ENCODE peak calls at places on chromosome 19, in four cellular contexts. One of them, this sample, is unnamed.

GRCh38 chr19:1266116-1266817 is 2.9 kb upstream of the CIRBP start:
- DNase-seq in fibroblast of mammary gland: peak; percentile 87
- DNase-seq in heart right ventricle: peak; percentile 90
- DNase-seq in cardiac muscle cell: peak; percentile 87
- DNase-seq in this sample: peak; percentile 86

GRCh38 chr19:29665826-29666633 is 769 bp downstream of the PLEKHF1 start:
- DNase-seq in fibroblast of mammary gland: peak; percentile 85
- DNase-seq in heart right ventricle: peak; percentile 58
- DNase-seq in cardiac muscle cell: peak; percentile 73
- DNase-seq in this sample: no peak

GRCh38 chr19:16342002-16342715 is 17.5 kb downstream of the KLF2 start:
- DNase-seq in fibroblast of mammary gland: no peak
- DNase-seq in heart right ventricle: peak; percentile 68
- DNase-seq in cardiac muscle cell: peak; percentile 36
- DNase-seq in this sample: peak; percentile 39

GRCh38 chr19:51777570-51778460 is 16.8 kb downstream of the FPR2 start:
- DNase-seq in fibroblast of mammary gland: peak; percentile 91
- DNase-seq in heart right ventricle: peak; percentile 78
- DNase-seq in cardiac muscle cell: peak; percentile 98
- DNase-seq in this sample: peak; percentile 79

GRCh38 chr19:46080561-46080960 is 39.8 kb upstream of the IGFL4 start:
- DNase-seq in fibroblast of mammary gland: peak; percentile 90
- DNase-seq in heart right ventricle: no peak
- DNase-seq in cardiac muscle cell: peak; percentile 94
- DNase-seq in this sample: peak; percentile 99

GRCh38 chr19:39506944-39507714 is 7.8 kb upstream of the SELENOV start:
- DNase-seq in fibroblast of mammary gland: peak; percentile 59
- DNase-seq in heart right ventricle: no peak
- DNase-seq in cardiac muscle cell: peak; percentile 79
- DNase-seq in this sample: peak; percentile 68

GRCh38 chr19:13633109-13633508 is 126.8 kb upstream of the CACNA1A start:
- DNase-seq in fibroblast of mammary gland: peak; percentile 58
- DNase-seq in heart right ventricle: no peak
- DNase-seq in cardiac muscle cell: peak; percentile 13
- DNase-seq in this sample: peak; percentile 71

GRCh38 chr19:43984687-43985000 is 656 bp downstream of the ZNF155 start:
- DNase-seq in fibroblast of mammary gland: no peak
- DNase-seq in heart right ventricle: peak; percentile 24
- DNase-seq in cardiac muscle cell: no peak
- DNase-seq in this sample: no peak

GRCh38 chr19:38837656-38838121 is 6.1 kb upstream of the ECH1 start:
- DNase-seq in fibroblast of mammary gland: no peak
- DNase-seq in heart right ventricle: no peak
- DNase-seq in cardiac muscle cell: no peak
- DNase-seq in this sample: no peak

GRCh38 chr19:57815247-57816075 is 748 bp upstream of the ZNF552 start:
- DNase-seq in fibroblast of mammary gland: no peak
- DNase-seq in heart right ventricle: no peak
- DNase-seq in cardiac muscle cell: no peak
- DNase-seq in this sample: no peak

GRCh38 chr19:7783991-7784421 is 21.0 kb downstream of the CLEC4M start:
- DNase-seq in fibroblast of mammary gland: peak; percentile 64
- DNase-seq in heart right ventricle: no peak
- DNase-seq in cardiac muscle cell: peak; percentile 62
- DNase-seq in this sample: peak; percentile 6

GRCh38 chr19:38409631-38410133 is 6.8 kb downstream of the FAM98C start:
- DNase-seq in fibroblast of mammary gland: peak; percentile 75
- DNase-seq in heart right ventricle: peak; percentile 30
- DNase-seq in cardiac muscle cell: peak; percentile 79
- DNase-seq in this sample: peak; percentile 38

GRCh38 chr19:6020166-6020967 is 42.4 kb upstream of the RANBP3 start:
- DNase-seq in fibroblast of mammary gland: no peak
- DNase-seq in heart right ventricle: no peak
- DNase-seq in cardiac muscle cell: peak; percentile 50
- DNase-seq in this sample: no peak

GRCh38 chr19:6021878-6022569 is 44.1 kb upstream of the RANBP3 start:
- DNase-seq in fibroblast of mammary gland: peak; percentile 78
- DNase-seq in heart right ventricle: peak; percentile 83
- DNase-seq in cardiac muscle cell: peak; percentile 90
- DNase-seq in this sample: peak; percentile 68

GRCh38 chr19:6023085-6023682 is 45.2 kb upstream of the RANBP3 start:
- DNase-seq in fibroblast of mammary gland: peak; percentile 68
- DNase-seq in heart right ventricle: no peak
- DNase-seq in cardiac muscle cell: peak; percentile 57
- DNase-seq in this sample: peak; percentile 36

GRCh38 chr19:6022570-6023049 is 44.7 kb upstream of the RANBP3 start:
- DNase-seq in fibroblast of mammary gland: no peak
- DNase-seq in heart right ventricle: no peak
- DNase-seq in cardiac muscle cell: no peak
- DNase-seq in this sample: no peak

GRCh38 chr19:6020972-6021805 is 43.2 kb upstream of the RANBP3 start:
- DNase-seq in fibroblast of mammary gland: no peak
- DNase-seq in heart right ventricle: no peak
- DNase-seq in cardiac muscle cell: no peak
- DNase-seq in this sample: no peak
- TF ChIP-seq CTCF in fibroblast of mammary gland: no peak
- TF ChIP-seq CTCF in heart right ventricle: no peak
- TF ChIP-seq CTCF in cardiac muscle cell: peak; percentile 5
- TF ChIP-seq CTCF in this sample: no peak

DNA sequence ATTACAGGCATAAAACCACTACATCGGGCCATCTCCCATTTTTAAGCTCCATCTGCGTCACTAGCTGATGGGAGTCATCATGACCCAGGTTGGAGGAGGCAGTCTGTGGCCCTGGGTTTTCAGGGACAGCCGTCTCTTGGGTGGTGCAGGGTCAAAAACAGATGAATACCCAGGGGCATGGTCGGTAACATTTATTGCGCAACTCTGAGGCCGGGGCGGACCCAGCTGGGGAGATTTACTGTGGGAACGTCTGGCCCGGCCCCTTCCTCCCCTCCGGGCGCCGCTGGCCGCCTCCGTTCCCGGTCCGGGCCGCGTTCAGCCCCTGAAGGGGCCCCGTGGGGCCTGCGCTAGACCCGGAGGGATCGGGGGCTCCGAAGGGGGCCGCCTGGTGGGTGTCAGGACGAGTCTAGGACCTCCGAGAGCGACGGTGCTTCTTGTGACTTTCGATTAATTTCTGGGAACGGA is 1.3 kb upstream of the RGL3 start:
- DNase-seq in fibroblast of mammary gland: peak; percentile 80
- DNase-seq in heart right ventricle: peak; percentile 65
- DNase-seq in cardiac muscle cell: peak; percentile 63
- DNase-seq in this sample: no peak
- TF ChIP-seq CTCF in fibroblast of mammary gland: no peak
- TF ChIP-seq CTCF in heart right ventricle: no peak
- TF ChIP-seq CTCF in cardiac muscle cell: no peak
- TF ChIP-seq CTCF in this sample: no peak

GRCh38 chr19:3762130-3762473 is 380 bp upstream of the MRPL54 start:
- DNase-seq in fibroblast of mammary gland: no peak
- DNase-seq in heart right ventricle: no peak
- DNase-seq in cardiac muscle cell: no peak
- DNase-seq in this sample: no peak

GRCh38 chr19:3760871-3761361 is 576 bp downstream of the APBA3 start:
- DNase-seq in fibroblast of mammary gland: peak; percentile 17
- DNase-seq in heart right ventricle: peak; percentile 9
- DNase-seq in cardiac muscle cell: peak; percentile 19
- DNase-seq in this sample: no peak

GRCh38 chr19:3761382-3762129 is at the start of gene APBA3:
- DNase-seq in fibroblast of mammary gland: peak; percentile 84
- DNase-seq in heart right ventricle: peak; percentile 90
- DNase-seq in cardiac muscle cell: peak; percentile 91
- DNase-seq in this sample: peak; percentile 86

GRCh38 chr19:3765121-3765520 is 2.6 kb downstream of the MRPL54 start:
- DNase-seq in fibroblast of mammary gland: no peak
- DNase-seq in heart right ventricle: no peak
- DNase-seq in cardiac muscle cell: no peak
- DNase-seq in this sample: no peak

GRCh38 chr19:3762501-3763459 is at the start of gene MRPL54:
- DNase-seq in fibroblast of mammary gland: peak; percentile 99
- DNase-seq in heart right ventricle: peak; percentile 99
- DNase-seq in cardiac muscle cell: peak; percentile 99
- DNase-seq in this sample: peak; percentile 99
- TF ChIP-seq CTCF in fibroblast of mammary gland: no peak
- TF ChIP-seq CTCF in heart right ventricle: no peak
- TF ChIP-seq CTCF in cardiac muscle cell: no peak
- TF ChIP-seq CTCF in this sample: no peak

DNA sequence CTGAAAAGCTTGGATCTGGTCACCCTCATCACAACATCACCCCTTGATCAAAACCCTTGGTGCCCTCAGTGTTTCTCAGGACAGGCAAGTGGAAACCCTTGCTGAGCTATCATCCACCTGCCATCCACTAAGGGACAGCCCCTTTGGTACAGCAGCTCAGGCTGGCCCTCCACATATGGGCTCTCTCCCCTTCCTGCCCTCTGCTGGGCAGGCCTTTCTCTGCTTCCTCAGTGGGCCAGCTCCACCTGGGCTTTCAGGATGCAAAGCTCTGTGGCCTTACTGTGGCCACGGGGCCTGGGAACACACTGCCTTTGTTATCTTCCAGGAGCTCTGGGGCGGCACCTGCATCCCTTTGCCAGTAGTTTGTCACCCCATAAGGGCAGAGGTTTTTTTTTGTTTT is 4.9 kb downstream of the SUGP1 start:
- DNase-seq in fibroblast of mammary gland: no peak
- DNase-seq in heart right ventricle: no peak
- DNase-seq in cardiac muscle cell: no peak
- DNase-seq in this sample: no peak
- TF ChIP-seq CTCF in fibroblast of mammary gland: no peak
- TF ChIP-seq CTCF in heart right ventricle: no peak
- TF ChIP-seq CTCF in cardiac muscle cell: no peak
- TF ChIP-seq CTCF in this sample: peak; percentile 5